ENCODE peak calls at places on chromosomes 3 and 15, in eight cellular contexts. N, I, M, C, B, D, X and A are unnamed samples.
A peak's percentile ranks its signal among the peaks of the same experiment; 100 is the strongest.

GRCh38 chr15:64842986-64843561 is 1.4 kb downstream of the PLEKHO2 start:
- DNase-seq in D (no peak), B (no peak), N (peak; percentile 12), C (no peak), I (peak; percentile 61), X (no peak), M (peak; percentile 46), A (peak; percentile 46)

GRCh38 chr15:45548753-45549520 is 26.4 kb upstream of the SLC30A4 start:
- DNase-seq in C (no peak), D (peak; percentile 8), N (no peak), M (no peak), I (no peak), X (no peak), B (no peak), A (no peak)

GRCh38 chr3:121871434-121871833 is 22.8 kb upstream of the SLC15A2 start:
- DNase-seq in X (no peak), I (no peak), C (no peak), M (no peak), D (no peak), N (no peak), B (no peak), A (peak; percentile 26)

GRCh38 chr3:62295571-62295970 is 77.8 kb downstream of the FEZF2 start:
- DNase-seq in N (no peak), D (no peak), I (no peak), X (no peak), B (no peak), M (no peak), C (no peak), A (no peak)

GRCh38 chr3:64399205-64399800 is 174.0 kb upstream of the PRICKLE2 start:
- DNase-seq in C (no peak), D (peak; percentile 81), M (peak; percentile 78), X (peak; percentile 75), N (peak; percentile 62), B (peak; percentile 7), I (peak; percentile 50), A (peak; percentile 49)

GRCh38 chr15:75904241-75904631 is 558 bp downstream of the FBXO22 start:
- DNase-seq in M (peak; percentile 64), I (peak; percentile 51), X (peak; percentile 61), D (peak; percentile 65), N (peak; percentile 37), C (no peak), B (no peak), A (peak; percentile 44)

GRCh38 chr3:126208618-126209256 is 28.4 kb upstream of the ALDH1L1 start:
- DNase-seq in D (no peak), X (peak; percentile 54), N (peak; percentile 84), I (peak; percentile 87), C (peak; percentile 84), M (no peak), B (peak; percentile 76), A (no peak)

GRCh38 chr3:53816430-53816829 is 29.8 kb downstream of the CHDH start:
- DNase-seq in M (no peak), C (no peak), I (peak; percentile 26), B (no peak), N (no peak), D (no peak), X (no peak), A (no peak)

GRCh38 chr15:57172925-57173324 is 203.4 kb upstream of the CGNL1 start:
- DNase-seq in I (peak; percentile 57), C (no peak), X (no peak), M (no peak), B (no peak), D (no peak), N (no peak), A (no peak)

GRCh38 chr3:60588806-60589205 is 662.4 kb downstream of the FHIT start:
- DNase-seq in B (peak; percentile 33), M (no peak), C (peak; percentile 53), D (no peak), N (peak; percentile 93), I (peak; percentile 87), X (no peak), A (no peak)

GRCh38 chr3:41808618-41809017 is 153.3 kb downstream of the ULK4 start:
- DNase-seq in C (no peak), X (no peak), I (no peak), N (no peak), M (no peak), B (no peak), D (no peak), A (no peak)

GRCh38 chr3:58419782-58420512 is 13.7 kb downstream of the PDHB start:
- DNase-seq in D (no peak), C (no peak), I (no peak), B (no peak), N (peak; percentile 78), M (no peak), X (no peak), A (no peak)

GRCh38 chr15:92162657-92163056 is 231.0 kb upstream of the ST8SIA2 start:
- DNase-seq in M (no peak), I (no peak), D (no peak), B (no peak), C (no peak), X (no peak), N (no peak), A (no peak)

GRCh38 chr15:78996876-78997275 is 52.0 kb upstream of the CTSH start:
- DNase-seq in N (peak; percentile 30), I (peak; percentile 36), D (no peak), C (peak; percentile 74), B (no peak), M (peak; percentile 35), X (no peak), A (no peak)

GRCh38 chr15:95995375-95996168 is 334.9 kb upstream of the NR2F2 start:
- DNase-seq in X (no peak), M (no peak), B (no peak), I (peak; percentile 67), C (no peak), N (peak; percentile 32), D (no peak), A (no peak)

GRCh38 chr3:9897408-9898372 is 5.0 kb upstream of the IL17RE start:
- DNase-seq in D (no peak), I (peak; percentile 68), C (peak; percentile 96), B (peak; percentile 56), N (peak; percentile 99), X (peak; percentile 85), M (no peak), A (no peak)

GRCh38 chr3:46454209-46454595 is 10.5 kb downstream of the LTF start:
- DNase-seq in I (no peak), M (no peak), D (no peak), N (no peak), C (no peak), X (no peak), B (no peak), A (no peak)

GRCh38 chr3:88589131-88589530 is 439.4 kb downstream of the C3orf38 start:
- DNase-seq in I (no peak), B (no peak), X (no peak), M (peak; percentile 11), N (peak; percentile 21), D (peak; percentile 3), C (no peak), A (no peak)

GRCh38 chr15:84633311-84634227 is 20.5 kb downstream of the WDR73 start:
- DNase-seq in X (peak; percentile 81), C (peak; percentile 46), N (peak; percentile 76), B (no peak), I (peak; percentile 83), M (peak; percentile 77), D (peak; percentile 76), A (peak; percentile 79)

GRCh38 chr15:86178845-86179244 is 99.2 kb downstream of the AGBL1 start:
- DNase-seq in B (no peak), N (no peak), C (no peak), D (peak; percentile 54), I (no peak), X (no peak), M (peak; percentile 55), A (no peak)

GRCh38 chr3:71520186-71521020 is 63.1 kb downstream of the FOXP1 start:
- DNase-seq in X (no peak), I (no peak), M (peak; percentile 50), B (no peak), N (peak; percentile 25), C (no peak), D (no peak), A (peak; percentile 27)
- H3K79me2 ChIP-seq in X (peaks cover 37% of the 10 kb centered on the region), I (no peaks in the 10 kb centered on the region), M (no peaks in the 10 kb centered on the region), B (no peaks in the 10 kb centered on the region), N (no peaks in the 10 kb centered on the region), C (no peaks in the 10 kb centered on the region), D (no peaks in the 10 kb centered on the region), A (peaks cover 9% of the 10 kb centered on the region)

GRCh38 chr3:163523375-163523774 is 1554.9 kb downstream of the SI start:
- DNase-seq in I (no peak), N (no peak), C (no peak), B (no peak), X (no peak), M (no peak), D (no peak), A (no peak)

DNA sequence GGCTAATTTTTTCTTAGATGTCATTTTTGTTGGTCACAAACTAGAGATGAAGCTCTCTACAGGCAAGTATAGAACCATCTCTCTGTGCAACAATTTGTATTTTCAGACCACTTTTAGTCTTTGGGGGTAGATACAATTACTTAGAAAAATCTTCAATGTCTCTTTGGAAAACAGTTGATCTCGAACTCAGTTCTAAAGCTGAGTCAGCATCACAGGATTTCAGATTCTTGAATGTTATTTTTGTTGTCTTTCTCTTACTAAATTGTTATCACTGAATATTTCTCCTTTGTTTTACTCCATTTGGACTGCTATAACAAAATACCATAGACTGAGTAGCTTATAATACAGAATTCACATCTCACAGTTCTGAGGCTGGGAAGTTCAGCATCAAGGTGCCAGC is 1557.0 kb downstream of the SI start:
- DNase-seq in C (no peak), B (no peak), I (no peak), X (no peak), D (no peak), M (no peak), N (no peak), A (no peak)
- H3K79me2 ChIP-seq in C (no peaks in the 10 kb centered on the region), B (no peaks in the 10 kb centered on the region), I (no peaks in the 10 kb centered on the region), X (no peaks in the 10 kb centered on the region), D (no peaks in the 10 kb centered on the region), M (no peaks in the 10 kb centered on the region), N (no peaks in the 10 kb centered on the region), A (no peaks in the 10 kb centered on the region)

GRCh38 chr3:99823723-99824711 is 6.4 kb downstream of the CMSS1 start:
- DNase-seq in M (peak; percentile 22), N (no peak), I (no peak), X (no peak), D (no peak), B (no peak), C (no peak), A (no peak)
- H3K79me2 ChIP-seq in M (peaks cover 7% of the 10 kb centered on the region), N (peaks cover 97% of the 10 kb centered on the region), I (peaks cover 8% of the 10 kb centered on the region), X (peaks cover 46% of the 10 kb centered on the region), D (peaks cover 84% of the 10 kb centered on the region), B (peaks cover 78% of the 10 kb centered on the region), C (peaks cover 90% of the 10 kb centered on the region), A (peaks cover 37% of the 10 kb centered on the region)

GRCh38 chr3:167723025-167723512 is 11.6 kb downstream of the PDCD10 start:
- DNase-seq in N (no peak), X (no peak), D (peak; percentile 32), B (no peak), M (peak; percentile 18), I (no peak), C (no peak), A (no peak)

GRCh38 chr3:167723872-167724271 is 10.8 kb downstream of the PDCD10 start:
- DNase-seq in M (peak; percentile 15), D (no peak), C (no peak), X (no peak), I (no peak), N (no peak), B (no peak), A (no peak)

GRCh38 chr3:167714871-167715270 is 19.8 kb downstream of the PDCD10 start:
- DNase-seq in N (no peak), D (no peak), I (no peak), C (no peak), X (no peak), M (no peak), B (no peak), A (no peak)

GRCh38 chr3:167716920-167717319 is 17.8 kb downstream of the PDCD10 start:
- DNase-seq in I (no peak), M (no peak), B (no peak), X (peak; percentile 56), C (no peak), D (no peak), N (no peak), A (no peak)

GRCh38 chr3:167718582-167718981 is 16.1 kb downstream of the PDCD10 start:
- DNase-seq in I (no peak), M (no peak), N (no peak), X (no peak), C (no peak), B (no peak), D (no peak), A (no peak)
- H3K79me2 ChIP-seq in I (peaks cover 35% of the 10 kb centered on the region), M (peaks cover 39% of the 10 kb centered on the region), N (peaks cover 53% of the 10 kb centered on the region), X (peaks cover 80% of the 10 kb centered on the region), C (peaks cover 55% of the 10 kb centered on the region), B (peaks cover 90% of the 10 kb centered on the region), D (peaks cover 98% of the 10 kb centered on the region), A (peaks cover 84% of the 10 kb centered on the region)